ENCODE peak calls at places on chromosomes 3 and 15, in eight cellular contexts. N is K562, X is GM12878, A is HCT116, G is HepG2, U is GM23338, Z is H1, M is SK-N-MC. B is an unnamed sample.

GRCh38 chr3:197023241-197023997 is 6.2 kb downstream of the MELTF start:
- DNase-seq in G (no peak), X (peak), A (no peak), Z (no peak), M (no peak), N (no peak), U (no peak), B (no peak)

GRCh38 chr15:56919708-56920637 is 1.5 kb downstream of the TCF12 start:
- DNase-seq in Z (peak), X (no peak), M (no peak), A (no peak), N (no peak), G (peak), U (peak), B (peak)

GRCh38 chr3:12303532-12303931 is 14.7 kb downstream of the PPARG start:
- DNase-seq in Z (no peak), X (no peak), U (no peak), N (no peak), M (no peak), G (no peak), A (no peak), B (no peak)

GRCh38 chr15:78772738-78773137 is 38.5 kb downstream of the ADAMTS7 start:
- DNase-seq in N (no peak), Z (no peak), G (no peak), X (no peak), A (no peak), U (no peak), M (no peak), B (no peak)

GRCh38 chr3:4394048-4394447 is 73.0 kb downstream of the SUMF1 start:
- DNase-seq in G (no peak), N (no peak), Z (no peak), U (no peak), M (no peak), A (no peak), X (no peak), B (peak)

GRCh38 chr3:139302084-139302800 is 41.6 kb upstream of the MRPS22 start:
- DNase-seq in Z (no peak), A (peak), U (no peak), M (no peak), N (no peak), G (peak), X (no peak), B (no peak)

GRCh38 chr3:134308350-134308891 is 57.8 kb upstream of the RYK start:
- DNase-seq in G (peak), A (peak), N (peak), U (peak), M (peak), Z (peak), X (peak), B (peak)

GRCh38 chr3:134040066-134040465 is 10.3 kb upstream of the SLCO2A1 start:
- DNase-seq in Z (peak), A (no peak), G (no peak), M (no peak), X (no peak), U (no peak), N (no peak), B (no peak)

GRCh38 chr3:190013943-190014924 is 106.5 kb downstream of the P3H2 start:
- DNase-seq in N (no peak), A (no peak), U (peak), X (no peak), G (no peak), M (no peak), Z (no peak), B (no peak)

GRCh38 chr15:99320374-99321215 is 69.3 kb downstream of the LRRC28 start:
- DNase-seq in X (no peak), U (no peak), A (no peak), N (no peak), Z (no peak), G (no peak), M (no peak), B (no peak)

GRCh38 chr15:32936283-32936918 is 218.6 kb downstream of the GREM1 start:
- DNase-seq in G (peak), A (peak), N (peak), U (peak), X (no peak), M (no peak), Z (no peak), B (peak)

GRCh38 chr3:170760174-170760526 is 109.8 kb downstream of the RPL22L1 start:
- DNase-seq in X (no peak), G (no peak), A (no peak), Z (no peak), M (no peak), N (no peak), U (no peak), B (no peak)

GRCh38 chr15:51004103-51004536 is 90.6 kb downstream of the TNFAIP8L3 start:
- DNase-seq in A (no peak), U (peak), X (no peak), N (peak), G (no peak), M (no peak), Z (no peak), B (no peak)

GRCh38 chr3:197573048-197573767 is 17.4 kb upstream of the BDH1 start:
- DNase-seq in X (no peak), U (no peak), A (no peak), G (peak), M (no peak), Z (no peak), N (no peak), B (no peak)

GRCh38 chr3:24628523-24629258 is 134.0 kb upstream of the THRB start:
- DNase-seq in U (no peak), A (no peak), G (no peak), Z (no peak), X (no peak), M (no peak), N (no peak), B (no peak)

GRCh38 chr3:191366675-191367074 is 36.3 kb upstream of the UTS2B start:
- DNase-seq in N (no peak), Z (no peak), U (no peak), M (no peak), A (no peak), G (no peak), X (no peak), B (peak)

GRCh38 chr3:126826693-126827092 is 122.7 kb downstream of the CHCHD6 start:
- DNase-seq in X (no peak), G (no peak), U (no peak), A (no peak), N (no peak), M (no peak), Z (no peak), B (no peak)

GRCh38 chr3:194951931-194952572 is 266.4 kb downstream of the FAM43A start:
- DNase-seq in X (no peak), M (no peak), A (no peak), G (no peak), Z (no peak), U (no peak), N (no peak), B (no peak)

GRCh38 chr3:160641675-160642330 is 35.2 kb upstream of the ARL14 start:
- DNase-seq in N (no peak), G (no peak), X (no peak), Z (no peak), M (no peak), A (no peak), U (no peak), B (peak)

GRCh38 chr15:42091753-42092665 is 2.4 kb downstream of the PLA2G4D start:
- DNase-seq in X (no peak), Z (no peak), M (no peak), G (peak), U (peak), A (peak), N (no peak), B (no peak)

GRCh38 chr3:172536993-172537419 is 13.8 kb upstream of the TNFSF10 start:
- DNase-seq in M (no peak), Z (no peak), G (no peak), A (no peak), U (no peak), X (no peak), N (no peak), B (peak)

GRCh38 chr15:76340802-76341365 is 4.3 kb downstream of the ISL2 start:
- DNase-seq in X (no peak), G (no peak), M (no peak), N (no peak), Z (peak), A (no peak), U (peak), B (no peak)

GRCh38 chr3:71069797-71070196 is 513.7 kb downstream of the FOXP1 start:
- DNase-seq in A (no peak), U (peak), M (no peak), X (no peak), Z (peak), G (peak), N (peak), B (peak)

GRCh38 chr3:145698252-145698651 is 462.7 kb downstream of the PLOD2 start:
- DNase-seq in A (no peak), X (no peak), N (no peak), U (no peak), G (no peak), Z (no peak), M (no peak), B (peak)

GRCh38 chr3:37964716-37965115 is 25.9 kb upstream of the VILL start:
- DNase-seq in A (no peak), X (no peak), Z (no peak), M (no peak), G (peak), N (no peak), U (no peak), B (no peak)

GRCh38 chr3:154428369-154429206 is 1.4 kb downstream of the GPR149 start:
- DNase-seq in U (peak), A (no peak), N (no peak), G (no peak), X (no peak), Z (peak), M (no peak), B (no peak)

GRCh38 chr3:14273886-14274517 is 95.4 kb downstream of the LSM3 start:
- DNase-seq in Z (no peak), U (no peak), X (no peak), G (no peak), M (no peak), A (no peak), N (no peak), B (no peak)

GRCh38 chr3:39839504-39839903 is 30.1 kb downstream of the MYRIP start:
- DNase-seq in M (no peak), U (no peak), N (no peak), A (no peak), Z (no peak), G (no peak), X (no peak), B (no peak)

GRCh38 chr3:177603137-177603603 is 405.9 kb upstream of the TBL1XR1 start:
- DNase-seq in U (no peak), G (no peak), M (no peak), N (no peak), Z (no peak), A (no peak), X (no peak), B (peak)

GRCh38 chr3:106130384-106131084 is 261.7 kb upstream of the CBLB start:
- DNase-seq in U (peak), G (no peak), N (peak), Z (no peak), M (peak), A (no peak), X (no peak), B (peak)

GRCh38 chr3:189724366-189724765 is 93.2 kb downstream of the TP63 start:
- DNase-seq in X (no peak), M (no peak), Z (no peak), N (no peak), U (no peak), G (no peak), A (no peak), B (no peak)

GRCh38 chr3:59364471-59364870 is 314.6 kb upstream of the CFAP20DC start:
- DNase-seq in U (no peak), X (no peak), G (no peak), M (no peak), N (no peak), Z (no peak), A (no peak), B (no peak)

DNA sequence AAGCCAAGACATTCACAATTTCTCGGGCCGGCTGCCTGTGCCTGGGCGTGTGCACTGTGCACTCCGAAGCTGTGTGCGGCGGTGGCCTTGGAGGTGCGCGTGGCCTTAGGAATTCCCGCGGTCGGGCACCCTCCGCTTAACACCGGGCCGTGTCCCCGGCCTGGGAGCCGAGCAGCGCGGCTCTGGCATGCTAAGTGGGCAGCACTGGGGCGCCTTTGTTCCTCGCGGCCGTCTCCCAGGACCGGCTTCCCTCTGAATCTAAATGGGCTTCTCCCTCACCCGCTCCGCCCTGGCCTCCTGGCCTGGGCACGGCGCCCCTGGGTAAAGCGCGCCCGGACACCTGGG is 498 bp upstream of the ARNT2 start:
- DNase-seq in U (peak), X (no peak), N (no peak), A (no peak), M (no peak), G (no peak), Z (peak), B (no peak)
- TF ChIP-seq EZH2 in U (no peak), X (no peak), N (no peak), A (no peak), M (peak), G (peak), Z (no peak), B (peak)

GRCh38 chr3:151168269-151169094 is 34.5 kb downstream of the GPR171 start:
- DNase-seq in A (peak), N (peak), M (peak), U (peak), Z (peak), G (peak), X (no peak), B (peak)

GRCh38 chr3:151166161-151166560 is 36.9 kb downstream of the GPR171 start:
- DNase-seq in G (peak), U (no peak), A (no peak), M (no peak), Z (no peak), N (no peak), X (no peak), B (no peak)

GRCh38 chr3:151171145-151171544 is 31.9 kb downstream of the GPR171 start:
- DNase-seq in A (no peak), N (no peak), X (no peak), U (no peak), Z (no peak), G (peak), M (no peak), B (no peak)

GRCh38 chr3:151169700-151170224 is 33.3 kb downstream of the GPR171 start:
- DNase-seq in M (no peak), Z (no peak), A (no peak), G (no peak), N (no peak), U (no peak), X (no peak), B (no peak)

DNA sequence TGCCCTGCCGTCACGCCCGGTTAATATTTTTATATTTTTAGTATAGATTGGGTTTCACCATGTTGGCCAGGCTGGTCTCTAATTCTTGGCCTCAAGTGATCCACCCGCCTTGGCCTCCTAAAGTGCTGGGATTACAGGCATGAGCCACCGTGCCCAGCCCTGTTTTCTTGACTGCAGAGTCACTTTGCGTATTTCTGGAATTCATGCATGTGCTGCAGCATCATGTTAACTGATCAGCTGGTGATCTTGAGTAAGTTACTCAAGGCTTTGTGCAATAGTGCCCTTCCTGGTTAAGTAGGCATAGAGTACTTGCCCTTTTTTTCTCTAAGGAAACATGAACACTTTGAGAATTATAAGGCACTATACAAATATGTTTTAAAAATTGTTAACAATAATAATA is 33.8 kb downstream of the GPR171 start:
- DNase-seq in A (no peak), N (no peak), M (no peak), G (no peak), X (no peak), Z (no peak), U (no peak), B (no peak)
- TF ChIP-seq POLR2AphosphoS5 in A (no peak), N (no peak), M (no peak), G (no peak), X (no peak), Z (no peak), U (no peak), B (no peak)

GRCh38 chr3:157592769-157593168 is 89.6 kb upstream of the VEPH1 start:
- DNase-seq in G (no peak), U (no peak), N (no peak), X (no peak), M (no peak), A (no peak), Z (no peak), B (no peak)
- TF ChIP-seq EZH2 in G (no peak), U (no peak), N (no peak), X (no peak), M (no peak), A (no peak), Z (no peak), B (no peak)

GRCh38 chr15:74193305-74193718 is 9.3 kb downstream of the STRA6 start:
- DNase-seq in M (peak), G (no peak), N (no peak), A (peak), U (no peak), X (peak), Z (no peak), B (no peak)

GRCh38 chr15:74197176-74197965 is 5.2 kb downstream of the STRA6 start:
- DNase-seq in G (no peak), U (no peak), X (no peak), N (no peak), A (no peak), M (no peak), Z (no peak), B (no peak)

GRCh38 chr15:74194572-74195559 is 7.7 kb downstream of the STRA6 start:
- DNase-seq in N (no peak), Z (no peak), M (no peak), U (no peak), A (no peak), X (no peak), G (no peak), B (no peak)

GRCh38 chr15:74193905-74194304 is 8.7 kb downstream of the STRA6 start:
- DNase-seq in X (no peak), A (no peak), G (no peak), U (no peak), Z (no peak), M (no peak), N (no peak), B (no peak)

DNA sequence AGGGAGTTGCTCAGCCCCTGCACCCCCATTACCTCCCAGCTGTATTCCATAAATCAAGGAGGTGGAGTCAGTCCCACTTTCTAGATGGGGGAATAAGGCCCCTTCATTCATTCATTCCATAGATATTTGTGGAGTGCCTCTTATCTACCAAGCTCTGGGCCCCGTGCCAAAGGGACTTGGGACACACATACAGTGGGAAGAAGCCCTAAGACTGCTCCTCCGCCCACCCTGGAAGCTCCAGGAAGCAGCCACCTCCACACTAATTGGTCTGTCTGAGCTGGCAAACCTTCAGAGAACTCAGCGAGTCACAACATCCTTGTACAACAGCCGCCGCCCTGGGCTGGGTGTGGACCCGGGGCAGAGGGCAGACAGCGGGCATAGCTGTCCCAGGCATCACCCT is 6.4 kb downstream of the STRA6 start:
- DNase-seq in A (peak), N (no peak), Z (no peak), X (no peak), G (peak), M (peak), U (no peak), B (no peak)
- TF ChIP-seq POLR2AphosphoS5 in A (peak), N (no peak), Z (no peak), X (no peak), G (no peak), M (no peak), U (no peak), B (no peak)

GRCh38 chr15:80252281-80252619 is 237 bp upstream of the CTXND1 start:
- DNase-seq in N (no peak), M (no peak), G (no peak), A (no peak), U (no peak), X (no peak), Z (no peak), B (no peak)
- TF ChIP-seq EZH2 in N (no peak), M (no peak), G (no peak), A (no peak), U (no peak), X (no peak), Z (no peak), B (no peak)

GRCh38 chr3:9947025-9947995 is 4.9 kb downstream of the PRRT3 start:
- DNase-seq in A (peak), U (peak), N (no peak), M (no peak), Z (peak), G (peak), X (no peak), B (peak)
- TF ChIP-seq POLR2AphosphoS5 in A (peak), U (peak), N (no peak), M (peak), Z (peak), G (peak), X (no peak), B (peak)

DNA sequence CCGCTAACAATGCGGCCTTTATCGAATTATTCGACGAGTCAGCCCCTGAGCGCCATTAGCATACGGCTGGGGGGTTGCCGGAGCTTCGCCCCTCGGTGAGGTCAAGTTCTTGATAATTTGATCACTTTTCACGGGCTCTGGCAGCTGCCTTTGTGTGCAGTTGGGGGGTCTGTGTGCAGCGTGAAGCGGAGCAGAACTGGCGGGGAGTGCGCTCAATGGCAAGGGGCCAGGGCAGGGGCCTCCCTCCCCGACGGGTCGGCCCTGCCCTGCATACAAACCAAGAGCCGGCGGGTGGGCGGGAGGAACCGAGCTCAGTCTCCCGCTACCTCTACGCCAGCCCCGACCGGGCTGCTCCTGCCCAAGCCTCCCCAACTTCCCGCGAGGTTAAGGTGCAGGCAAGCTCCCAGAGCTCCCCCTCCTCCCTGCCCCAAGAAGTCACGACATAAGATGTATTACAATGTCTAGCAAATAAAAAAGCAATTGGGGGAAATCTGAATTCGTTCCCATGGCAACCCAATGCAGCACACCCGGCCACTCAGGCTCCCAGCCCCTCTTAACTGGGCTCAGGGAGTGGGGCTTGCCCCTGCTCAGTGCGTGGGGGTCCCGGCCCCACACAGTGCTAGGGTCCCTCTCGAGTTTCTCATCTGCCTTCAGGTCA is 34.1 kb upstream of the POLG start:
- DNase-seq in X (no peak), N (no peak), Z (peak), U (peak), M (no peak), G (no peak), A (no peak), B (no peak)
- TF ChIP-seq EZH2 in X (no peak), N (no peak), Z (peak), U (peak), M (no peak), G (no peak), A (no peak), B (no peak)